ENCODE peak calls at places on chromosomes 7 and 10, in ten cellular contexts. S is HCEC 1CT, Q is NCI-H1417, M is body of pancreas, X is transverse colon, O is GM18507, K is astrocyte of the spinal cord, F is NCI-H146, V is right cardiac atrium, A is fibroblast of mammary gland. R is an unnamed sample.

GRCh38 chr10:21047096-21047495 is 150.0 kb upstream of the NEBL start:
- DNase-seq in S (no peak), Q (no peak), M (no peak), X (no peak), O (no peak), K (no peak), F (no peak), V (no peak), A (peak), R (no peak)

GRCh38 chr10:112797221-112797620 is 152.8 kb upstream of the TCF7L2 start:
- DNase-seq in S (no peak), Q (no peak), M (no peak), X (no peak), O (no peak), K (no peak), F (no peak), V (no peak), A (no peak), R (no peak)

GRCh38 chr10:118763202-118763988 is 8.6 kb upstream of the CACUL1 start:
- DNase-seq in S (no peak), Q (peak), M (no peak), X (no peak), O (no peak), K (no peak), F (peak), V (no peak), A (peak), R (no peak)

GRCh38 chr7:462173-463103 is 57.2 kb downstream of the PDGFA start:
- DNase-seq in S (no peak), Q (no peak), M (no peak), X (no peak), O (no peak), K (no peak), F (no peak), V (peak), A (no peak), R (no peak)

GRCh38 chr7:47337531-47337930 is 244.4 kb downstream of the TNS3 start:
- DNase-seq in S (no peak), Q (no peak), M (peak), X (no peak), O (no peak), K (no peak), F (no peak), V (peak), A (peak), R (no peak)

GRCh38 chr7:5222861-5223411 is 32.9 kb downstream of the WIPI2 start:
- DNase-seq in S (no peak), Q (peak), M (no peak), X (no peak), O (no peak), K (no peak), F (no peak), V (peak), A (no peak), R (no peak)

GRCh38 chr7:101728888-101729883 is 88.2 kb upstream of the CUX1 start:
- DNase-seq in S (no peak), Q (peak), M (no peak), X (peak), O (no peak), K (peak), F (no peak), V (peak), A (peak), R (no peak)

GRCh38 chr10:126321455-126321854 is 66.8 kb downstream of the ADAM12 start:
- DNase-seq in S (no peak), Q (no peak), M (no peak), X (no peak), O (no peak), K (no peak), F (no peak), V (no peak), A (no peak), R (no peak)

GRCh38 chr10:116158036-116158435 is 115.0 kb downstream of the GFRA1 start:
- DNase-seq in S (no peak), Q (no peak), M (no peak), X (no peak), O (no peak), K (no peak), F (no peak), V (no peak), A (no peak), R (no peak)

GRCh38 chr7:106375499-106375898 is 90.7 kb upstream of the NAMPT start:
- DNase-seq in S (no peak), Q (no peak), M (no peak), X (no peak), O (no peak), K (no peak), F (no peak), V (peak), A (no peak), R (no peak)

GRCh38 chr7:155962191-155962967 is 150.1 kb upstream of the SHH start:
- DNase-seq in S (no peak), Q (no peak), M (no peak), X (no peak), O (peak), K (peak), F (no peak), V (no peak), A (peak), R (no peak)

GRCh38 chr7:151598045-151598444 is 78.3 kb upstream of the RHEB start:
- DNase-seq in S (peak), Q (no peak), M (no peak), X (no peak), O (no peak), K (peak), F (no peak), V (no peak), A (peak), R (no peak)

GRCh38 chr7:80107278-80107677 is 27.4 kb upstream of the GNAI1 start:
- DNase-seq in S (no peak), Q (peak), M (no peak), X (no peak), O (no peak), K (no peak), F (no peak), V (no peak), A (no peak), R (no peak)

R was measured in central memory CD8-positive, alpha-beta T cell.